ENCODE peak calls at places on chromosomes 2 and 18, in five cellular contexts. T, L, B, S and Q are unnamed samples.

GRCh38 chr2:203340791-203341487 is 12.7 kb downstream of the ABI2 start:
- DNase-seq in L (no peak), T (peak; percentile 69), S (no peak), B (peak; percentile 91), Q (no peak)

GRCh38 chr2:142933916-142934315 is 56.5 kb downstream of the KYNU start:
- DNase-seq in T (no peak), S (no peak), B (no peak), L (no peak), Q (no peak)

GRCh38 chr2:56191617-56192016 is 7.8 kb downstream of the CCDC85A start:
- DNase-seq in L (no peak), S (no peak), B (peak; percentile 48), T (peak; percentile 4), Q (no peak)

GRCh38 chr2:9258953-9259399 is 52.4 kb downstream of the ASAP2 start:
- DNase-seq in B (peak; percentile 51), T (no peak), L (no peak), S (peak; percentile 74), Q (no peak)

GRCh38 chr2:7612969-7613368 is 695.8 kb downstream of the RNF144A start:
- DNase-seq in T (peak; percentile 10), B (peak; percentile 59), S (no peak), L (no peak), Q (no peak)

GRCh38 chr18:70422061-70422965 is 133.5 kb downstream of the SOCS6 start:
- DNase-seq in T (peak; percentile 93), B (peak; percentile 98), S (peak; percentile 82), L (peak; percentile 87), Q (peak; percentile 86)

GRCh38 chr2:188291142-188291616 is 495 bp upstream of the GULP1 start:
- DNase-seq in L (peak; percentile 41), S (no peak), T (peak; percentile 41), B (peak; percentile 44), Q (no peak)

GRCh38 chr18:77127769-77128671 is 4.6 kb downstream of the MBP start:
- DNase-seq in T (peak; percentile 89), S (peak; percentile 66), B (peak; percentile 96), L (no peak), Q (peak; percentile 88)

GRCh38 chr18:25057491-25058050 is 294.4 kb downstream of the ZNF521 start:
- DNase-seq in S (no peak), T (no peak), L (no peak), B (no peak), Q (no peak)

GRCh38 chr2:233355916-233356315 is 1.6 kb downstream of the DGKD start:
- DNase-seq in B (no peak), T (no peak), S (no peak), L (no peak), Q (no peak)

GRCh38 chr2:195404650-195405049 is 252.4 kb upstream of the SLC39A10 start:
- DNase-seq in T (no peak), B (no peak), S (no peak), L (no peak), Q (no peak)

GRCh38 chr2:160294889-160295288 is 94.8 kb upstream of the ITGB6 start:
- DNase-seq in S (no peak), T (no peak), L (no peak), B (peak; percentile 47), Q (no peak)

GRCh38 chr18:62399781-62400308 is 74.7 kb downstream of the TNFRSF11A start:
- DNase-seq in S (no peak), B (no peak), T (no peak), L (no peak), Q (no peak)

GRCh38 chr2:1455466-1455865 is 42.2 kb downstream of the TPO start:
- DNase-seq in T (no peak), B (no peak), S (no peak), L (no peak), Q (peak; percentile 16)

GRCh38 chr2:72378737-72379346 is 231.2 kb upstream of the CYP26B1 start:
- DNase-seq in L (no peak), B (peak; percentile 19), S (no peak), T (no peak), Q (no peak)

GRCh38 chr2:44944102-44944951 is 2.8 kb downstream of the SIX3 start:
- DNase-seq in L (no peak), B (no peak), T (no peak), S (peak; percentile 50), Q (no peak)

GRCh38 chr18:23560186-23560585 is 26.1 kb downstream of the NPC1 start:
- DNase-seq in T (no peak), B (no peak), L (no peak), S (no peak), Q (no peak)

GRCh38 chr2:172329404-172330059 is 97.9 kb upstream of the ITGA6 start:
- DNase-seq in B (no peak), T (no peak), S (peak; percentile 71), L (peak; percentile 62), Q (no peak)

GRCh38 chr2:131431336-131431735 is 44.6 kb upstream of the TUBA3D start:
- DNase-seq in B (peak; percentile 73), T (peak; percentile 54), S (no peak), L (no peak), Q (peak; percentile 2)

GRCh38 chr2:233006648-233007047 is 6.4 kb downstream of the NGEF start:
- DNase-seq in S (no peak), B (no peak), L (no peak), T (no peak), Q (no peak)

GRCh38 chr2:43185146-43185545 is 41.3 kb downstream of the ZFP36L2 start:
- DNase-seq in S (no peak), B (peak; percentile 32), L (no peak), T (peak; percentile 21), Q (no peak)

GRCh38 chr18:2430191-2430590 is 141.1 kb downstream of the METTL4 start:
- DNase-seq in T (no peak), L (no peak), B (no peak), S (no peak), Q (no peak)

GRCh38 chr2:162221064-162221463 is 22.2 kb downstream of the FAP start:
- DNase-seq in L (peak; percentile 81), S (peak; percentile 74), B (peak; percentile 55), T (peak; percentile 55), Q (no peak)

GRCh38 chr2:108643450-108643849 is 75.8 kb upstream of the RANBP2 start:
- DNase-seq in L (no peak), T (no peak), B (no peak), S (no peak), Q (no peak)

GRCh38 chr2:221255862-221256261 is 316.2 kb downstream of the EPHA4 start:
- DNase-seq in T (no peak), L (no peak), S (no peak), B (no peak), Q (no peak)

GRCh38 chr2:120817136-120817955 is 81.7 kb downstream of the GLI2 start:
- DNase-seq in T (no peak), S (peak; percentile 50), B (no peak), L (peak; percentile 31), Q (no peak)

GRCh38 chr2:119234021-119235019 is 10.7 kb downstream of the STEAP3 start:
- DNase-seq in B (no peak), T (peak; percentile 27), S (no peak), L (no peak), Q (no peak)

GRCh38 chr2:134392689-134393476 is 139.0 kb downstream of the MGAT5 start:
- DNase-seq in T (peak; percentile 40), L (no peak), S (no peak), B (peak; percentile 59), Q (no peak)
- TF ChIP-seq CTCF in T (no peak), L (no peak), S (no peak), B (no peak), Q (no peak)

GRCh38 chr2:218421027-218421426 is 2.1 kb downstream of the VIL1 start:
- DNase-seq in T (no peak), B (no peak), S (peak; percentile 17), L (no peak), Q (no peak)

GRCh38 chr2:218418321-218418716 is 604 bp upstream of the VIL1 start:
- DNase-seq in B (no peak), S (peak; percentile 23), L (no peak), T (no peak), Q (no peak)

GRCh38 chr2:218422403-218423086 is 3.6 kb downstream of the VIL1 start:
- DNase-seq in L (no peak), S (peak; percentile 23), B (no peak), T (no peak), Q (no peak)

GRCh38 chr2:218419630-218420216 is 800 bp downstream of the VIL1 start:
- DNase-seq in L (no peak), T (no peak), S (peak; percentile 31), B (no peak), Q (no peak)

DNA sequence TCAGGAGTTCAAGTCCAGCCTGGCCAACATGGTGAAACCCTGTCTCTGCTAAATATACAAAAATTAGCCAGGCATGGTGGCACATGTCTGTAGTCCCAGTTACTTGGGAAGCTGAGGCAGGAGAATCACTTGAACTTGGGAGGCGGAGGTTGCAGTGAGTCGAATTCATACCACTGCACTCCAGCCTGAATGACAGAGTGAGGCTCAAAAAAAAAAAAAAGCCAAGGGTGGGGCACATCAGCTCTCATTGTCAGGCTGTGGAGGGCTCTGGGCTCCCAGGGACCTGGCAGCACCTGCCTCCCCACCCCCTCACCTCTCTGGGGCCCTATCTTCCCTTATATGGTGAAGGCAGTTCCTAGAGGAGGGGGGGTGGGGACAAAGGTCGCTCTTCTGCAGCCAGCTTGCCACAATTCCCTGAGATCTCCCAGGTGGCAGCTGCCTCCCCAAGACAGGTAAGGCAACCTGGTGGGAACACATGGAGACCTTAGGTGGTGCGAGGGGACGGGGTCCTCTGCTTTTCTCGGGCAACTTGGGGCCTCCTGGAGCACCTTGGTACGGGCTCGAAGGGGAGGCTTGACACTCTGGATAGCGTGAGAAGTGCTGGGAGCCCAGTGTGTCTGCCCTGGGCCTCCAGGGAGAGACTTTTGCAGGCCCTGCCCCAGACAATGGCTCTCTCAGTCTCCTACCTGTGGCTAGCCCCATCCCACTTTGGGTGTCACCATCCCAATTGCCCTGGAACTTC is at the start of gene VIL1:
- DNase-seq in B (no peak), L (no peak), S (peak; percentile 36), T (no peak), Q (no peak)
- H3K4me3 ChIP-seq in B (no peak within 1 kb of the TSS), L (no peak within 1 kb of the TSS), S (no peak within 1 kb of the TSS), T (no peak within 1 kb of the TSS), Q (no peak within 1 kb of the TSS)

GRCh38 chr2:185284696-185285095 is 453.9 kb upstream of the FSIP2 start:
- DNase-seq in L (no peak), S (no peak), B (peak; percentile 45), T (no peak), Q (no peak)

GRCh38 chr2:185274718-185275484 is 463.7 kb upstream of the FSIP2 start:
- DNase-seq in L (no peak), B (no peak), S (no peak), T (no peak), Q (no peak)

GRCh38 chr2:185279999-185280398 is 458.6 kb upstream of the FSIP2 start:
- DNase-seq in L (no peak), B (peak; percentile 16), T (peak; percentile 3), S (no peak), Q (no peak)
- TF ChIP-seq CTCF in L (peak; percentile 19), B (peak; percentile 41), T (peak; percentile 45), S (no peak), Q (no peak)

DNA sequence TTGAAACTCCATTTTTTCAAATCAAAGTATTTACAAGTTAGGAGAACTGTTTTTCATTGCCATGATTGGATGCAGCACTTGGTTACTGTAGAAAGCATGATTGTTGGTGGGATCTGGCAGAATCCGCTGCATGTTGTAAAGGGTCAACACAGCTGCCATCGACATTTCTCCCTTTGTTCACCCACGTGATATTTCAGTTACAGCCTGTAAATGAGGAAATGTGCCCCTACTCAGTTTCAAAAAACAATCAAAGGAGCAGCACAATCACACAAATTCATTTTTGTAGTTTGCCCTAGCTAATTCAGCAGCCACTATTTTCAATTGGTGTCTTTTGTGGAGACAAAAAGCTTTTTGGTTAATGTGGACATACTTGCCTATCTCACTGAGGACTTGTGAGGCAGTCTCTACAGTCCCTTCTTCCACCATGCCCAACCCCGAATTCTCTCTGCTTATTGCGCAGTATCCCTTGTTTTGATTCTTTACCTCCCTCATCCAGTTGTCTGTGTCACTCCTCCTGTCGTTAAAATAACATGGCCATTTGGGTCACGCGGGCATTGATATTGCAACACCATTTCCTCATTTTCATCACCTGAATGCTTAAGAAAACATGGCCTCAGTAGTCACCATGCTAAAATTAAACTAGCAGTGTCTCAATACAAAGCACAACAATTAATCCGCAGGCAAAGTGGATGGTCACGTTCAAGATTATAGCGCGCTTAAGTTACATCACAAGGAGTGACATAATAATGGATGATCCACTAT is 6.4 kb upstream of the PROC start:
- DNase-seq in S (no peak), B (no peak), L (no peak), T (no peak), Q (no peak)
- H3K4me3 ChIP-seq in S (peak overlapping the region; percentile 46), B (no peak overlapping the region), L (no peak overlapping the region), T (no peak overlapping the region), Q (no peak overlapping the region)